ENCODE peak calls at places on chromosomes 5 and 9, in eight cellular contexts. One of them, this sample, is unnamed. For H3K4me1, the result is how much of the 10 kb centered on the place peaks cover.

GRCh38 chr5:78547171-78547570 is 101.4 kb downstream of the LHFPL2 start:
- DNase-seq in tibial nerve: no peak
- DNase-seq in sigmoid colon: peak
- DNase-seq in HAP-1: no peak
- DNase-seq in pancreas: no peak
- DNase-seq in CD4-positive, alpha-beta memory T cell: no peak
- DNase-seq in left ventricle myocardium inferior: no peak
- DNase-seq in upper lobe of left lung: no peak
- DNase-seq in this sample: no peak

GRCh38 chr5:117131876-117132275 is 557.3 kb upstream of the SEMA6A start:
- DNase-seq in pancreas: no peak
- DNase-seq in HAP-1: no peak
- DNase-seq in upper lobe of left lung: no peak
- DNase-seq in sigmoid colon: no peak
- DNase-seq in left ventricle myocardium inferior: no peak
- DNase-seq in CD4-positive, alpha-beta memory T cell: no peak
- DNase-seq in tibial nerve: no peak
- DNase-seq in this sample: no peak

GRCh38 chr5:9380108-9380507 is 165.8 kb downstream of the SEMA5A start:
- DNase-seq in pancreas: no peak
- DNase-seq in HAP-1: no peak
- DNase-seq in upper lobe of left lung: no peak
- DNase-seq in sigmoid colon: no peak
- DNase-seq in left ventricle myocardium inferior: no peak
- DNase-seq in CD4-positive, alpha-beta memory T cell: no peak
- DNase-seq in tibial nerve: no peak
- DNase-seq in this sample: no peak

GRCh38 chr9:98774746-98775145 is 21.6 kb downstream of the ANKS6 start:
- DNase-seq in left ventricle myocardium inferior: no peak
- DNase-seq in HAP-1: peak
- DNase-seq in sigmoid colon: no peak
- DNase-seq in tibial nerve: no peak
- DNase-seq in upper lobe of left lung: peak
- DNase-seq in CD4-positive, alpha-beta memory T cell: peak
- DNase-seq in pancreas: no peak
- DNase-seq in this sample: no peak

GRCh38 chr5:145946112-145946861 is 9.9 kb downstream of the SH3RF2 start:
- DNase-seq in tibial nerve: no peak
- DNase-seq in sigmoid colon: no peak
- DNase-seq in upper lobe of left lung: no peak
- DNase-seq in pancreas: no peak
- DNase-seq in left ventricle myocardium inferior: peak
- DNase-seq in HAP-1: no peak
- DNase-seq in CD4-positive, alpha-beta memory T cell: no peak
- DNase-seq in this sample: no peak

GRCh38 chr5:159877894-159878448 is 38.3 kb upstream of the ADRA1B start:
- DNase-seq in tibial nerve: no peak
- DNase-seq in left ventricle myocardium inferior: peak
- DNase-seq in HAP-1: no peak
- DNase-seq in CD4-positive, alpha-beta memory T cell: no peak
- DNase-seq in upper lobe of left lung: peak
- DNase-seq in sigmoid colon: peak
- DNase-seq in pancreas: no peak
- DNase-seq in this sample: no peak

GRCh38 chr5:179605026-179605833 is 18.2 kb downstream of the HNRNPH1 start:
- DNase-seq in pancreas: no peak
- DNase-seq in sigmoid colon: peak
- DNase-seq in left ventricle myocardium inferior: no peak
- DNase-seq in tibial nerve: no peak
- DNase-seq in upper lobe of left lung: no peak
- DNase-seq in CD4-positive, alpha-beta memory T cell: no peak
- DNase-seq in HAP-1: no peak
- DNase-seq in this sample: no peak

GRCh38 chr5:145848854-145849253 is 13.7 kb upstream of the PRELID2 start:
- DNase-seq in sigmoid colon: no peak
- DNase-seq in pancreas: no peak
- DNase-seq in left ventricle myocardium inferior: no peak
- DNase-seq in upper lobe of left lung: no peak
- DNase-seq in CD4-positive, alpha-beta memory T cell: no peak
- DNase-seq in HAP-1: no peak
- DNase-seq in tibial nerve: no peak
- DNase-seq in this sample: no peak

GRCh38 chr5:64939772-64940510 is 171.2 kb downstream of the CWC27 start:
- DNase-seq in upper lobe of left lung: peak
- DNase-seq in CD4-positive, alpha-beta memory T cell: no peak
- DNase-seq in pancreas: peak
- DNase-seq in sigmoid colon: peak
- DNase-seq in HAP-1: peak
- DNase-seq in tibial nerve: no peak
- DNase-seq in left ventricle myocardium inferior: peak
- DNase-seq in this sample: no peak

GRCh38 chr5:137994556-137994955 is 38.3 kb downstream of the FAM13B start:
- DNase-seq in CD4-positive, alpha-beta memory T cell: no peak
- DNase-seq in left ventricle myocardium inferior: no peak
- DNase-seq in sigmoid colon: no peak
- DNase-seq in HAP-1: no peak
- DNase-seq in tibial nerve: no peak
- DNase-seq in pancreas: no peak
- DNase-seq in upper lobe of left lung: no peak
- DNase-seq in this sample: no peak

GRCh38 chr9:90641868-90642558 is 611 bp downstream of the DIRAS2 start:
- DNase-seq in sigmoid colon: no peak
- DNase-seq in CD4-positive, alpha-beta memory T cell: no peak
- DNase-seq in tibial nerve: no peak
- DNase-seq in upper lobe of left lung: no peak
- DNase-seq in pancreas: no peak
- DNase-seq in HAP-1: no peak
- DNase-seq in left ventricle myocardium inferior: no peak
- DNase-seq in this sample: no peak

GRCh38 chr5:65102826-65103673 is 334.3 kb downstream of the CWC27 start:
- DNase-seq in tibial nerve: peak
- DNase-seq in CD4-positive, alpha-beta memory T cell: peak
- DNase-seq in pancreas: peak
- DNase-seq in HAP-1: peak
- DNase-seq in upper lobe of left lung: peak
- DNase-seq in left ventricle myocardium inferior: peak
- DNase-seq in sigmoid colon: peak
- DNase-seq in this sample: peak

GRCh38 chr9:20309209-20309608 is 313.1 kb downstream of the MLLT3 start:
- DNase-seq in pancreas: no peak
- DNase-seq in CD4-positive, alpha-beta memory T cell: no peak
- DNase-seq in left ventricle myocardium inferior: no peak
- DNase-seq in HAP-1: no peak
- DNase-seq in sigmoid colon: no peak
- DNase-seq in upper lobe of left lung: no peak
- DNase-seq in tibial nerve: no peak
- DNase-seq in this sample: no peak

GRCh38 chr5:55650391-55650790 is 61.7 kb downstream of the SLC38A9 start:
- DNase-seq in upper lobe of left lung: no peak
- DNase-seq in sigmoid colon: no peak
- DNase-seq in tibial nerve: no peak
- DNase-seq in pancreas: no peak
- DNase-seq in HAP-1: no peak
- DNase-seq in CD4-positive, alpha-beta memory T cell: peak
- DNase-seq in left ventricle myocardium inferior: no peak
- DNase-seq in this sample: no peak

GRCh38 chr9:13942695-13943094 is 371.2 kb downstream of the NFIB start:
- DNase-seq in pancreas: no peak
- DNase-seq in HAP-1: no peak
- DNase-seq in tibial nerve: no peak
- DNase-seq in CD4-positive, alpha-beta memory T cell: no peak
- DNase-seq in upper lobe of left lung: no peak
- DNase-seq in left ventricle myocardium inferior: no peak
- DNase-seq in sigmoid colon: peak
- DNase-seq in this sample: no peak

GRCh38 chr9:121634800-121635261 is 16.6 kb upstream of the DAB2IP start:
- DNase-seq in left ventricle myocardium inferior: no peak
- DNase-seq in sigmoid colon: no peak
- DNase-seq in pancreas: no peak
- DNase-seq in HAP-1: peak
- DNase-seq in CD4-positive, alpha-beta memory T cell: no peak
- DNase-seq in tibial nerve: no peak
- DNase-seq in upper lobe of left lung: no peak
- DNase-seq in this sample: no peak

GRCh38 chr9:94554078-94554438 is 825 bp upstream of the PCAT7 start:
- DNase-seq in tibial nerve: no peak
- DNase-seq in pancreas: peak
- DNase-seq in upper lobe of left lung: peak
- DNase-seq in left ventricle myocardium inferior: no peak
- DNase-seq in CD4-positive, alpha-beta memory T cell: no peak
- DNase-seq in HAP-1: no peak
- DNase-seq in sigmoid colon: no peak
- DNase-seq in this sample: no peak

DNA sequence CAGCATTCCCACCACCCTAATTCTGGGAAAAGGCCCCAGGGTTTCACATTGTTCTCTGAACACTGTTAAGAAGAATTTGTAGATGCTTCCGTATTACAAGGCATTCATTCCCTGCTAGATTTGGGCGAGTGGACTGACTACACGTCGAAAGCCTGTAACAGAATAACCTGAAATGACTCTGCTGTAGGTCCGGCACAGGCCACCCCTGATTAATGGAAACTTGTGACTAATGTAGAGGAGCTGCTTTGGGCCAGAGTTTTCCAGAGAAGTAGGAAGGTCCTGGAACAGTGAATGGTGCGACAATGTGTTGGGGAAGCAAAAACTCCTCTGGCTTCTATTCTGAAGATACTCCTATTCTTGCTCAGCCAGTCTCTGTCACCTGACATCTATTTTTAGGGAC is 87.6 kb downstream of the NR3C1 start:
- DNase-seq in HAP-1: no peak
- DNase-seq in CD4-positive, alpha-beta memory T cell: no peak
- DNase-seq in left ventricle myocardium inferior: no peak
- DNase-seq in sigmoid colon: no peak
- DNase-seq in upper lobe of left lung: no peak
- DNase-seq in tibial nerve: no peak
- DNase-seq in pancreas: no peak
- DNase-seq in this sample: no peak
- H3K4me1 ChIP-seq in HAP-1: under half
- H3K4me1 ChIP-seq in CD4-positive, alpha-beta memory T cell: under half
- H3K4me1 ChIP-seq in left ventricle myocardium inferior: half or more
- H3K4me1 ChIP-seq in sigmoid colon: under half
- H3K4me1 ChIP-seq in upper lobe of left lung: under half
- H3K4me1 ChIP-seq in tibial nerve: under half
- H3K4me1 ChIP-seq in pancreas: under half
- H3K4me1 ChIP-seq in this sample: under half

DNA sequence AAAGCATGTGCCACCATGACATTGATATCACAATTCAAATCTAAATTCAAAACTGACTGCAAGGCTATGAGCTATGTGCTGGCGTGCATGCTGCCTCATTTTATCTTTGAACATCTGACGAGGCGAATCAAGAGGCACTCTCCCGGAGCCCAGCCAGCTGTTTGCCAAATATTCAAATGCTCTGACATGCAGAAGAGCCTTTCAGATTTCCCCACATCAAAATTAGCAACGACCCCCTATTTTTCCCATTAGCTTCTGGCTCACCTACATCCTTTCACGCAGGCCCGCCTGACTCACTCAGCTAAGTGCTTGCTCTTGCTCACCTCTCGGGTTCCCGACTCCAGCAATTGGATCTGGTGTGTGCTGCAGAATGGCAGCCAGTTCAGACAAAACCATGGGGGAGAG is 159.0 kb downstream of the NR2F1-AS1 start:
- DNase-seq in pancreas: no peak
- DNase-seq in HAP-1: no peak
- DNase-seq in upper lobe of left lung: no peak
- DNase-seq in sigmoid colon: no peak
- DNase-seq in left ventricle myocardium inferior: no peak
- DNase-seq in tibial nerve: no peak
- DNase-seq in CD4-positive, alpha-beta memory T cell: no peak
- DNase-seq in this sample: no peak
- H3K4me1 ChIP-seq in pancreas: under half
- H3K4me1 ChIP-seq in HAP-1: under half
- H3K4me1 ChIP-seq in upper lobe of left lung: under half
- H3K4me1 ChIP-seq in sigmoid colon: under half
- H3K4me1 ChIP-seq in left ventricle myocardium inferior: under half
- H3K4me1 ChIP-seq in tibial nerve: under half
- H3K4me1 ChIP-seq in CD4-positive, alpha-beta memory T cell: under half
- H3K4me1 ChIP-seq in this sample: under half

DNA sequence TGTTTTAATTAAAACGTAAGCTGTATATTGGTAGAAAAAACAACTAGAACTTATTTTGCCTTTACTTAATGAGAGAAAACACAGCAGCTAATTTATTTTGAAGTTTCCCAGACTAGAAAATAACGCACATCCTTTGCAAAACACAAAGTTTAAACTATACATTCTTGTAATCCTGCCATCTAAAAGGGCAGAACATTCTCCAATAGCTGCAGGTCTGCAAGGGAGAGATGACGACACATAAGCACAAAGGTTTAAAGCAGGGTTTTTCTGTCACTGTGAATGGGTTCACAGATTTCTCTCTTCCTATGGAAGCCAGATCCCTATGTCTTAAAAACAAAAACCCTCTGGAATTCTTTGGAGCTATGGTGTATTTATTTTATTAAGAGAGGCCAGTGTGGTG is 82.3 kb downstream of the SNCAIP start:
- DNase-seq in upper lobe of left lung: no peak
- DNase-seq in CD4-positive, alpha-beta memory T cell: no peak
- DNase-seq in pancreas: no peak
- DNase-seq in HAP-1: no peak
- DNase-seq in left ventricle myocardium inferior: no peak
- DNase-seq in tibial nerve: no peak
- DNase-seq in sigmoid colon: no peak
- DNase-seq in this sample: no peak
- H3K4me1 ChIP-seq in upper lobe of left lung: under half
- H3K4me1 ChIP-seq in CD4-positive, alpha-beta memory T cell: under half
- H3K4me1 ChIP-seq in pancreas: under half
- H3K4me1 ChIP-seq in HAP-1: under half
- H3K4me1 ChIP-seq in left ventricle myocardium inferior: under half
- H3K4me1 ChIP-seq in tibial nerve: under half
- H3K4me1 ChIP-seq in sigmoid colon: under half
- H3K4me1 ChIP-seq in this sample: under half

GRCh38 chr5:170338933-170339779 is 41.6 kb upstream of the LCP2 start:
- DNase-seq in CD4-positive, alpha-beta memory T cell: peak
- DNase-seq in upper lobe of left lung: no peak
- DNase-seq in left ventricle myocardium inferior: no peak
- DNase-seq in HAP-1: no peak
- DNase-seq in pancreas: no peak
- DNase-seq in tibial nerve: no peak
- DNase-seq in sigmoid colon: peak
- DNase-seq in this sample: no peak

GRCh38 chr5:170337055-170337454 is 39.5 kb upstream of the LCP2 start:
- DNase-seq in pancreas: no peak
- DNase-seq in CD4-positive, alpha-beta memory T cell: no peak
- DNase-seq in sigmoid colon: no peak
- DNase-seq in left ventricle myocardium inferior: no peak
- DNase-seq in upper lobe of left lung: no peak
- DNase-seq in HAP-1: no peak
- DNase-seq in tibial nerve: no peak
- DNase-seq in this sample: no peak

GRCh38 chr5:170338272-170338671 is 40.7 kb upstream of the LCP2 start:
- DNase-seq in tibial nerve: no peak
- DNase-seq in CD4-positive, alpha-beta memory T cell: no peak
- DNase-seq in pancreas: no peak
- DNase-seq in HAP-1: no peak
- DNase-seq in sigmoid colon: no peak
- DNase-seq in left ventricle myocardium inferior: no peak
- DNase-seq in upper lobe of left lung: no peak
- DNase-seq in this sample: no peak

GRCh38 chr5:170333161-170333909 is 35.8 kb upstream of the LCP2 start:
- DNase-seq in left ventricle myocardium inferior: no peak
- DNase-seq in CD4-positive, alpha-beta memory T cell: peak
- DNase-seq in tibial nerve: no peak
- DNase-seq in HAP-1: peak
- DNase-seq in upper lobe of left lung: no peak
- DNase-seq in sigmoid colon: no peak
- DNase-seq in pancreas: no peak
- DNase-seq in this sample: no peak

GRCh38 chr5:170336065-170336464 is 38.5 kb upstream of the LCP2 start:
- DNase-seq in CD4-positive, alpha-beta memory T cell: no peak
- DNase-seq in pancreas: no peak
- DNase-seq in tibial nerve: no peak
- DNase-seq in left ventricle myocardium inferior: no peak
- DNase-seq in sigmoid colon: no peak
- DNase-seq in upper lobe of left lung: no peak
- DNase-seq in HAP-1: no peak
- DNase-seq in this sample: no peak
- H3K4me1 ChIP-seq in CD4-positive, alpha-beta memory T cell: half or more
- H3K4me1 ChIP-seq in pancreas: under half
- H3K4me1 ChIP-seq in tibial nerve: under half
- H3K4me1 ChIP-seq in left ventricle myocardium inferior: under half
- H3K4me1 ChIP-seq in sigmoid colon: under half
- H3K4me1 ChIP-seq in upper lobe of left lung: under half
- H3K4me1 ChIP-seq in HAP-1: under half
- H3K4me1 ChIP-seq in this sample: under half

This sample was measured in breast epithelium.